ENCODE peak calls at places on chromosome 15, in four cellular contexts. One of them, this sample, is unnamed.

GRCh38 chr15:40104865-40105516 is 3.7 kb downstream of the BMF start:
- DNase-seq in stimulated activated naive B cell treated with anti-CD40 and anti-IgM and Interleukin-4, amounts not matched to agents 10 μg/mL and 1 μg/mL and 100 μg/mL, for 72 hours: peak; percentile 81
- DNase-seq in epithelial cell of esophagus: peak; percentile 80
- DNase-seq in activated CD8-positive, alpha-beta memory T cell treated with anti-CD3 and anti-CD28 coated beads, Interleukin-2, amount 50 U/mL, for 48 hours: peak; percentile 96
- DNase-seq in this sample: peak; percentile 85

GRCh38 chr15:29978411-29979382 is 104.1 kb upstream of the GOLGA8J start:
- DNase-seq in stimulated activated naive B cell treated with anti-CD40 and anti-IgM and Interleukin-4, amounts not matched to agents 10 μg/mL and 1 μg/mL and 100 μg/mL, for 72 hours: no peak
- DNase-seq in epithelial cell of esophagus: no peak
- DNase-seq in activated CD8-positive, alpha-beta memory T cell treated with anti-CD3 and anti-CD28 coated beads, Interleukin-2, amount 50 U/mL, for 48 hours: no peak
- DNase-seq in this sample: no peak

GRCh38 chr15:69657626-69658025 is 205.0 kb downstream of the RPLP1 start:
- DNase-seq in epithelial cell of esophagus: no peak
- DNase-seq in stimulated activated naive B cell treated with anti-CD40 and anti-IgM and Interleukin-4, amounts not matched to agents 10 μg/mL and 1 μg/mL and 100 μg/mL, for 72 hours: no peak
- DNase-seq in activated CD8-positive, alpha-beta memory T cell treated with anti-CD3 and anti-CD28 coated beads, Interleukin-2, amount 50 U/mL, for 48 hours: no peak
- DNase-seq in this sample: no peak

GRCh38 chr15:80559320-80559693 is 135.8 kb upstream of the ABHD17C start:
- DNase-seq in epithelial cell of esophagus: no peak
- DNase-seq in stimulated activated naive B cell treated with anti-CD40 and anti-IgM and Interleukin-4, amounts not matched to agents 10 μg/mL and 1 μg/mL and 100 μg/mL, for 72 hours: no peak
- DNase-seq in activated CD8-positive, alpha-beta memory T cell treated with anti-CD3 and anti-CD28 coated beads, Interleukin-2, amount 50 U/mL, for 48 hours: no peak
- DNase-seq in this sample: no peak

GRCh38 chr15:50141856-50142255 is 22.8 kb upstream of the ATP8B4 start:
- DNase-seq in stimulated activated naive B cell treated with anti-CD40 and anti-IgM and Interleukin-4, amounts not matched to agents 10 μg/mL and 1 μg/mL and 100 μg/mL, for 72 hours: no peak
- DNase-seq in activated CD8-positive, alpha-beta memory T cell treated with anti-CD3 and anti-CD28 coated beads, Interleukin-2, amount 50 U/mL, for 48 hours: no peak
- DNase-seq in epithelial cell of esophagus: no peak
- DNase-seq in this sample: no peak

GRCh38 chr15:88166330-88166993 is 90.1 kb downstream of the NTRK3 start:
- DNase-seq in activated CD8-positive, alpha-beta memory T cell treated with anti-CD3 and anti-CD28 coated beads, Interleukin-2, amount 50 U/mL, for 48 hours: no peak
- DNase-seq in stimulated activated naive B cell treated with anti-CD40 and anti-IgM and Interleukin-4, amounts not matched to agents 10 μg/mL and 1 μg/mL and 100 μg/mL, for 72 hours: no peak
- DNase-seq in epithelial cell of esophagus: no peak
- DNase-seq in this sample: peak; percentile 33

GRCh38 chr15:90038639-90039095 is 37.5 kb downstream of the ZNF710 start:
- DNase-seq in epithelial cell of esophagus: peak; percentile 55
- DNase-seq in stimulated activated naive B cell treated with anti-CD40 and anti-IgM and Interleukin-4, amounts not matched to agents 10 μg/mL and 1 μg/mL and 100 μg/mL, for 72 hours: no peak
- DNase-seq in activated CD8-positive, alpha-beta memory T cell treated with anti-CD3 and anti-CD28 coated beads, Interleukin-2, amount 50 U/mL, for 48 hours: no peak
- DNase-seq in this sample: no peak

GRCh38 chr15:63870403-63871209 is 36.9 kb upstream of the HERC1 start:
- DNase-seq in epithelial cell of esophagus: peak; percentile 86
- DNase-seq in stimulated activated naive B cell treated with anti-CD40 and anti-IgM and Interleukin-4, amounts not matched to agents 10 μg/mL and 1 μg/mL and 100 μg/mL, for 72 hours: no peak
- DNase-seq in activated CD8-positive, alpha-beta memory T cell treated with anti-CD3 and anti-CD28 coated beads, Interleukin-2, amount 50 U/mL, for 48 hours: no peak
- DNase-seq in this sample: no peak

GRCh38 chr15:36161781-36162212 is 417.6 kb upstream of the CDIN1 start:
- DNase-seq in epithelial cell of esophagus: peak; percentile 54
- DNase-seq in activated CD8-positive, alpha-beta memory T cell treated with anti-CD3 and anti-CD28 coated beads, Interleukin-2, amount 50 U/mL, for 48 hours: no peak
- DNase-seq in stimulated activated naive B cell treated with anti-CD40 and anti-IgM and Interleukin-4, amounts not matched to agents 10 μg/mL and 1 μg/mL and 100 μg/mL, for 72 hours: no peak
- DNase-seq in this sample: no peak

GRCh38 chr15:100592898-100593297 is 9.1 kb downstream of the LINS1 start:
- DNase-seq in activated CD8-positive, alpha-beta memory T cell treated with anti-CD3 and anti-CD28 coated beads, Interleukin-2, amount 50 U/mL, for 48 hours: no peak
- DNase-seq in stimulated activated naive B cell treated with anti-CD40 and anti-IgM and Interleukin-4, amounts not matched to agents 10 μg/mL and 1 μg/mL and 100 μg/mL, for 72 hours: no peak
- DNase-seq in epithelial cell of esophagus: no peak
- DNase-seq in this sample: no peak

GRCh38 chr15:44397869-44398268 is 29.6 kb upstream of the CTDSPL2 start:
- DNase-seq in stimulated activated naive B cell treated with anti-CD40 and anti-IgM and Interleukin-4, amounts not matched to agents 10 μg/mL and 1 μg/mL and 100 μg/mL, for 72 hours: no peak
- DNase-seq in activated CD8-positive, alpha-beta memory T cell treated with anti-CD3 and anti-CD28 coated beads, Interleukin-2, amount 50 U/mL, for 48 hours: no peak
- DNase-seq in epithelial cell of esophagus: no peak
- DNase-seq in this sample: no peak

GRCh38 chr15:61003683-61004299 is 225.3 kb downstream of the RORA start:
- DNase-seq in stimulated activated naive B cell treated with anti-CD40 and anti-IgM and Interleukin-4, amounts not matched to agents 10 μg/mL and 1 μg/mL and 100 μg/mL, for 72 hours: no peak
- DNase-seq in epithelial cell of esophagus: no peak
- DNase-seq in activated CD8-positive, alpha-beta memory T cell treated with anti-CD3 and anti-CD28 coated beads, Interleukin-2, amount 50 U/mL, for 48 hours: no peak
- DNase-seq in this sample: no peak

GRCh38 chr15:68820205-68820588 is 498 bp downstream of the ANP32A start:
- DNase-seq in activated CD8-positive, alpha-beta memory T cell treated with anti-CD3 and anti-CD28 coated beads, Interleukin-2, amount 50 U/mL, for 48 hours: peak; percentile 82
- DNase-seq in epithelial cell of esophagus: peak; percentile 49
- DNase-seq in stimulated activated naive B cell treated with anti-CD40 and anti-IgM and Interleukin-4, amounts not matched to agents 10 μg/mL and 1 μg/mL and 100 μg/mL, for 72 hours: peak; percentile 64
- DNase-seq in this sample: peak; percentile 65

GRCh38 chr15:58988011-58988785 is 735 bp downstream of the RNF111 start:
- DNase-seq in stimulated activated naive B cell treated with anti-CD40 and anti-IgM and Interleukin-4, amounts not matched to agents 10 μg/mL and 1 μg/mL and 100 μg/mL, for 72 hours: peak; percentile 42
- DNase-seq in activated CD8-positive, alpha-beta memory T cell treated with anti-CD3 and anti-CD28 coated beads, Interleukin-2, amount 50 U/mL, for 48 hours: peak; percentile 82
- DNase-seq in epithelial cell of esophagus: peak; percentile 61
- DNase-seq in this sample: peak; percentile 70

GRCh38 chr15:43190178-43190577 is 5.0 kb downstream of the CCNDBP1 start:
- DNase-seq in stimulated activated naive B cell treated with anti-CD40 and anti-IgM and Interleukin-4, amounts not matched to agents 10 μg/mL and 1 μg/mL and 100 μg/mL, for 72 hours: no peak
- DNase-seq in epithelial cell of esophagus: no peak
- DNase-seq in activated CD8-positive, alpha-beta memory T cell treated with anti-CD3 and anti-CD28 coated beads, Interleukin-2, amount 50 U/mL, for 48 hours: no peak
- DNase-seq in this sample: no peak

GRCh38 chr15:62453356-62453755 is 288.3 kb upstream of the C2CD4B start:
- DNase-seq in activated CD8-positive, alpha-beta memory T cell treated with anti-CD3 and anti-CD28 coated beads, Interleukin-2, amount 50 U/mL, for 48 hours: no peak
- DNase-seq in epithelial cell of esophagus: peak; percentile 37
- DNase-seq in stimulated activated naive B cell treated with anti-CD40 and anti-IgM and Interleukin-4, amounts not matched to agents 10 μg/mL and 1 μg/mL and 100 μg/mL, for 72 hours: no peak
- DNase-seq in this sample: no peak

GRCh38 chr15:64699767-64700388 is 75.5 kb downstream of the RBPMS2 start:
- DNase-seq in activated CD8-positive, alpha-beta memory T cell treated with anti-CD3 and anti-CD28 coated beads, Interleukin-2, amount 50 U/mL, for 48 hours: no peak
- DNase-seq in epithelial cell of esophagus: peak; percentile 78
- DNase-seq in stimulated activated naive B cell treated with anti-CD40 and anti-IgM and Interleukin-4, amounts not matched to agents 10 μg/mL and 1 μg/mL and 100 μg/mL, for 72 hours: no peak
- DNase-seq in this sample: no peak

GRCh38 chr15:91941871-91942270 is 88.4 kb downstream of the SLCO3A1 start:
- DNase-seq in activated CD8-positive, alpha-beta memory T cell treated with anti-CD3 and anti-CD28 coated beads, Interleukin-2, amount 50 U/mL, for 48 hours: no peak
- DNase-seq in epithelial cell of esophagus: peak; percentile 46
- DNase-seq in stimulated activated naive B cell treated with anti-CD40 and anti-IgM and Interleukin-4, amounts not matched to agents 10 μg/mL and 1 μg/mL and 100 μg/mL, for 72 hours: no peak
- DNase-seq in this sample: no peak

GRCh38 chr15:85759391-85759790 is 35.3 kb downstream of the KLHL25 start:
- DNase-seq in activated CD8-positive, alpha-beta memory T cell treated with anti-CD3 and anti-CD28 coated beads, Interleukin-2, amount 50 U/mL, for 48 hours: no peak
- DNase-seq in stimulated activated naive B cell treated with anti-CD40 and anti-IgM and Interleukin-4, amounts not matched to agents 10 μg/mL and 1 μg/mL and 100 μg/mL, for 72 hours: no peak
- DNase-seq in epithelial cell of esophagus: no peak
- DNase-seq in this sample: no peak

GRCh38 chr15:48556159-48556897 is 89.2 kb downstream of the FBN1 start:
- DNase-seq in epithelial cell of esophagus: no peak
- DNase-seq in stimulated activated naive B cell treated with anti-CD40 and anti-IgM and Interleukin-4, amounts not matched to agents 10 μg/mL and 1 μg/mL and 100 μg/mL, for 72 hours: no peak
- DNase-seq in activated CD8-positive, alpha-beta memory T cell treated with anti-CD3 and anti-CD28 coated beads, Interleukin-2, amount 50 U/mL, for 48 hours: no peak
- DNase-seq in this sample: no peak

GRCh38 chr15:82540984-82541431 is 751 bp upstream of the RPS17 start:
- DNase-seq in epithelial cell of esophagus: peak; percentile 54
- DNase-seq in stimulated activated naive B cell treated with anti-CD40 and anti-IgM and Interleukin-4, amounts not matched to agents 10 μg/mL and 1 μg/mL and 100 μg/mL, for 72 hours: no peak
- DNase-seq in activated CD8-positive, alpha-beta memory T cell treated with anti-CD3 and anti-CD28 coated beads, Interleukin-2, amount 50 U/mL, for 48 hours: peak; percentile 66
- DNase-seq in this sample: no peak

GRCh38 chr15:89647191-89647851 is 7.9 kb downstream of the KIF7 start:
- DNase-seq in activated CD8-positive, alpha-beta memory T cell treated with anti-CD3 and anti-CD28 coated beads, Interleukin-2, amount 50 U/mL, for 48 hours: peak; percentile 95
- DNase-seq in stimulated activated naive B cell treated with anti-CD40 and anti-IgM and Interleukin-4, amounts not matched to agents 10 μg/mL and 1 μg/mL and 100 μg/mL, for 72 hours: peak; percentile 37
- DNase-seq in epithelial cell of esophagus: peak; percentile 54
- DNase-seq in this sample: peak; percentile 82

GRCh38 chr15:61681038-61681418 is 379.2 kb downstream of the VPS13C start:
- DNase-seq in stimulated activated naive B cell treated with anti-CD40 and anti-IgM and Interleukin-4, amounts not matched to agents 10 μg/mL and 1 μg/mL and 100 μg/mL, for 72 hours: no peak
- DNase-seq in activated CD8-positive, alpha-beta memory T cell treated with anti-CD3 and anti-CD28 coated beads, Interleukin-2, amount 50 U/mL, for 48 hours: no peak
- DNase-seq in epithelial cell of esophagus: no peak
- DNase-seq in this sample: no peak

GRCh38 chr15:90456236-90456635 is 68.2 kb downstream of the IQGAP1 start:
- DNase-seq in stimulated activated naive B cell treated with anti-CD40 and anti-IgM and Interleukin-4, amounts not matched to agents 10 μg/mL and 1 μg/mL and 100 μg/mL, for 72 hours: no peak
- DNase-seq in epithelial cell of esophagus: no peak
- DNase-seq in activated CD8-positive, alpha-beta memory T cell treated with anti-CD3 and anti-CD28 coated beads, Interleukin-2, amount 50 U/mL, for 48 hours: no peak
- DNase-seq in this sample: no peak

GRCh38 chr15:57323806-57324589 is 52.3 kb upstream of the CGNL1 start:
- DNase-seq in stimulated activated naive B cell treated with anti-CD40 and anti-IgM and Interleukin-4, amounts not matched to agents 10 μg/mL and 1 μg/mL and 100 μg/mL, for 72 hours: no peak
- DNase-seq in epithelial cell of esophagus: peak; percentile 89
- DNase-seq in activated CD8-positive, alpha-beta memory T cell treated with anti-CD3 and anti-CD28 coated beads, Interleukin-2, amount 50 U/mL, for 48 hours: no peak
- DNase-seq in this sample: no peak

GRCh38 chr15:55981596-55982249 is 11.7 kb downstream of the NEDD4 start:
- DNase-seq in activated CD8-positive, alpha-beta memory T cell treated with anti-CD3 and anti-CD28 coated beads, Interleukin-2, amount 50 U/mL, for 48 hours: no peak
- DNase-seq in epithelial cell of esophagus: no peak
- DNase-seq in stimulated activated naive B cell treated with anti-CD40 and anti-IgM and Interleukin-4, amounts not matched to agents 10 μg/mL and 1 μg/mL and 100 μg/mL, for 72 hours: no peak
- DNase-seq in this sample: no peak

GRCh38 chr15:68277131-68277604 is 377 bp upstream of the FEM1B start:
- DNase-seq in stimulated activated naive B cell treated with anti-CD40 and anti-IgM and Interleukin-4, amounts not matched to agents 10 μg/mL and 1 μg/mL and 100 μg/mL, for 72 hours: no peak
- DNase-seq in activated CD8-positive, alpha-beta memory T cell treated with anti-CD3 and anti-CD28 coated beads, Interleukin-2, amount 50 U/mL, for 48 hours: no peak
- DNase-seq in epithelial cell of esophagus: peak; percentile 44
- DNase-seq in this sample: no peak

GRCh38 chr15:35748105-35748504 is 202.1 kb upstream of the DPH6 start:
- DNase-seq in activated CD8-positive, alpha-beta memory T cell treated with anti-CD3 and anti-CD28 coated beads, Interleukin-2, amount 50 U/mL, for 48 hours: no peak
- DNase-seq in stimulated activated naive B cell treated with anti-CD40 and anti-IgM and Interleukin-4, amounts not matched to agents 10 μg/mL and 1 μg/mL and 100 μg/mL, for 72 hours: no peak
- DNase-seq in epithelial cell of esophagus: no peak
- DNase-seq in this sample: no peak

GRCh38 chr15:29563112-29563511 is 259.2 kb downstream of the TJP1 start:
- DNase-seq in activated CD8-positive, alpha-beta memory T cell treated with anti-CD3 and anti-CD28 coated beads, Interleukin-2, amount 50 U/mL, for 48 hours: no peak
- DNase-seq in epithelial cell of esophagus: no peak
- DNase-seq in stimulated activated naive B cell treated with anti-CD40 and anti-IgM and Interleukin-4, amounts not matched to agents 10 μg/mL and 1 μg/mL and 100 μg/mL, for 72 hours: no peak
- DNase-seq in this sample: no peak

GRCh38 chr15:80801891-80802680 is 22.9 kb downstream of the CEMIP start:
- DNase-seq in stimulated activated naive B cell treated with anti-CD40 and anti-IgM and Interleukin-4, amounts not matched to agents 10 μg/mL and 1 μg/mL and 100 μg/mL, for 72 hours: no peak
- DNase-seq in epithelial cell of esophagus: peak; percentile 55
- DNase-seq in activated CD8-positive, alpha-beta memory T cell treated with anti-CD3 and anti-CD28 coated beads, Interleukin-2, amount 50 U/mL, for 48 hours: no peak
- DNase-seq in this sample: no peak

GRCh38 chr15:89383635-89384604 is 49.3 kb upstream of the POLG start:
- DNase-seq in epithelial cell of esophagus: peak; percentile 81
- DNase-seq in stimulated activated naive B cell treated with anti-CD40 and anti-IgM and Interleukin-4, amounts not matched to agents 10 μg/mL and 1 μg/mL and 100 μg/mL, for 72 hours: no peak
- DNase-seq in activated CD8-positive, alpha-beta memory T cell treated with anti-CD3 and anti-CD28 coated beads, Interleukin-2, amount 50 U/mL, for 48 hours: no peak
- DNase-seq in this sample: no peak

GRCh38 chr15:37058316-37058985 is 41.9 kb downstream of the MEIS2 start:
- DNase-seq in activated CD8-positive, alpha-beta memory T cell treated with anti-CD3 and anti-CD28 coated beads, Interleukin-2, amount 50 U/mL, for 48 hours: no peak
- DNase-seq in stimulated activated naive B cell treated with anti-CD40 and anti-IgM and Interleukin-4, amounts not matched to agents 10 μg/mL and 1 μg/mL and 100 μg/mL, for 72 hours: no peak
- DNase-seq in epithelial cell of esophagus: no peak
- DNase-seq in this sample: no peak

GRCh38 chr15:69065981-69066645 is 51.6 kb downstream of the NOX5 start:
- DNase-seq in stimulated activated naive B cell treated with anti-CD40 and anti-IgM and Interleukin-4, amounts not matched to agents 10 μg/mL and 1 μg/mL and 100 μg/mL, for 72 hours: no peak
- DNase-seq in activated CD8-positive, alpha-beta memory T cell treated with anti-CD3 and anti-CD28 coated beads, Interleukin-2, amount 50 U/mL, for 48 hours: peak; percentile 12
- DNase-seq in epithelial cell of esophagus: no peak
- DNase-seq in this sample: no peak

GRCh38 chr15:65595960-65596359 is 15.0 kb downstream of the INTS14 start:
- DNase-seq in epithelial cell of esophagus: peak; percentile 15
- DNase-seq in activated CD8-positive, alpha-beta memory T cell treated with anti-CD3 and anti-CD28 coated beads, Interleukin-2, amount 50 U/mL, for 48 hours: no peak
- DNase-seq in stimulated activated naive B cell treated with anti-CD40 and anti-IgM and Interleukin-4, amounts not matched to agents 10 μg/mL and 1 μg/mL and 100 μg/mL, for 72 hours: no peak
- DNase-seq in this sample: no peak

GRCh38 chr15:38129531-38130199 is 123.0 kb upstream of the SPRED1 start:
- DNase-seq in stimulated activated naive B cell treated with anti-CD40 and anti-IgM and Interleukin-4, amounts not matched to agents 10 μg/mL and 1 μg/mL and 100 μg/mL, for 72 hours: peak; percentile 23
- DNase-seq in activated CD8-positive, alpha-beta memory T cell treated with anti-CD3 and anti-CD28 coated beads, Interleukin-2, amount 50 U/mL, for 48 hours: no peak
- DNase-seq in epithelial cell of esophagus: peak; percentile 89
- DNase-seq in this sample: no peak

GRCh38 chr15:100704281-100705055 is 102.1 kb downstream of the ASB7 start:
- DNase-seq in epithelial cell of esophagus: peak; percentile 96
- DNase-seq in activated CD8-positive, alpha-beta memory T cell treated with anti-CD3 and anti-CD28 coated beads, Interleukin-2, amount 50 U/mL, for 48 hours: no peak
- DNase-seq in stimulated activated naive B cell treated with anti-CD40 and anti-IgM and Interleukin-4, amounts not matched to agents 10 μg/mL and 1 μg/mL and 100 μg/mL, for 72 hours: no peak
- DNase-seq in this sample: no peak

GRCh38 chr15:66899555-66900350 is 165.6 kb upstream of the SMAD3 start:
- DNase-seq in epithelial cell of esophagus: no peak
- DNase-seq in stimulated activated naive B cell treated with anti-CD40 and anti-IgM and Interleukin-4, amounts not matched to agents 10 μg/mL and 1 μg/mL and 100 μg/mL, for 72 hours: no peak
- DNase-seq in activated CD8-positive, alpha-beta memory T cell treated with anti-CD3 and anti-CD28 coated beads, Interleukin-2, amount 50 U/mL, for 48 hours: no peak
- DNase-seq in this sample: no peak

GRCh38 chr15:49471733-49472132 is 48.7 kb downstream of the FGF7 start:
- DNase-seq in epithelial cell of esophagus: no peak
- DNase-seq in stimulated activated naive B cell treated with anti-CD40 and anti-IgM and Interleukin-4, amounts not matched to agents 10 μg/mL and 1 μg/mL and 100 μg/mL, for 72 hours: no peak
- DNase-seq in activated CD8-positive, alpha-beta memory T cell treated with anti-CD3 and anti-CD28 coated beads, Interleukin-2, amount 50 U/mL, for 48 hours: no peak
- DNase-seq in this sample: no peak

GRCh38 chr15:52789601-52790165 is 453 bp downstream of the ONECUT1 start:
- DNase-seq in epithelial cell of esophagus: no peak
- DNase-seq in stimulated activated naive B cell treated with anti-CD40 and anti-IgM and Interleukin-4, amounts not matched to agents 10 μg/mL and 1 μg/mL and 100 μg/mL, for 72 hours: no peak
- DNase-seq in activated CD8-positive, alpha-beta memory T cell treated with anti-CD3 and anti-CD28 coated beads, Interleukin-2, amount 50 U/mL, for 48 hours: no peak
- DNase-seq in this sample: peak; percentile 41

This sample was measured in activated naive CD8-positive, alpha-beta T cell treated with anti-CD3 and anti-CD28 coated beads, Interleukin-2, amount 10 ng/mL, durations not matched to agents 7 days and 5 days.